ENCODE peak calls at places on chromosomes 7 and 10, in nine cellular contexts. R is endothelial cell; E is iris pigment epithelial cell; F is LoVo; L is stimulated activated CD8-positive, alpha-beta memory T cell treated with anti-CD3 and anti-CD28 coated beads, Interleukin-15, amount 100 ng/mL, for 24 hours; C is NCI-H1436; Y is spleen; V is H1; K is GM18507. G is an unnamed sample.

GRCh38 chr7:3239291-3239691 is 61.8 kb upstream of the SDK1 start:
- DNase-seq in R (no peak), E (peak; percentile 24), F (no peak), L (no peak), C (no peak), Y (no peak), V (no peak), K (no peak), G (no peak)

GRCh38 chr7:34090796-34091195 is 185.5 kb downstream of the BMPER start:
- DNase-seq in R (no peak), E (no peak), F (no peak), L (no peak), C (no peak), Y (no peak), V (no peak), K (no peak), G (no peak)

GRCh38 chr10:92763634-92764155 is 73.9 kb downstream of the HHEX start:
- DNase-seq in R (no peak), E (no peak), F (no peak), L (no peak), C (no peak), Y (no peak), V (no peak), K (no peak), G (no peak)

GRCh38 chr10:124994573-124995473 is 52.9 kb downstream of the ZRANB1 start:
- DNase-seq in R (no peak), E (no peak), F (no peak), L (no peak), C (no peak), Y (peak; percentile 74), V (no peak), K (no peak), G (no peak)

GRCh38 chr10:100978121-100978895 is 9.0 kb downstream of the MRPL43 start:
- DNase-seq in R (no peak), E (no peak), F (no peak), L (no peak), C (no peak), Y (peak; percentile 42), V (no peak), K (no peak), G (no peak)

GRCh38 chr10:16828114-16828568 is 10.9 kb upstream of the RSU1 start:
- DNase-seq in R (peak; percentile 69), E (peak; percentile 79), F (peak; percentile 70), L (no peak), C (peak; percentile 67), Y (peak; percentile 76), V (peak; percentile 43), K (no peak), G (no peak)

GRCh38 chr7:1298051-1298937 is 65.6 kb downstream of the UNCX start:
- DNase-seq in R (no peak), E (no peak), F (no peak), L (no peak), C (no peak), Y (no peak), V (no peak), K (no peak), G (no peak)

GRCh38 chr10:67520924-67521520 is 175.0 kb downstream of the CTNNA3 start:
- DNase-seq in R (peak; percentile 42), E (peak; percentile 75), F (peak; percentile 61), L (no peak), C (peak; percentile 17), Y (no peak), V (no peak), K (peak; percentile 8), G (no peak)

GRCh38 chr10:109971640-109972039 is 36.1 kb upstream of the ADD3 start:
- DNase-seq in R (no peak), E (no peak), F (no peak), L (no peak), C (no peak), Y (no peak), V (no peak), K (no peak), G (no peak)

GRCh38 chr10:79239275-79239779 is 107.9 kb upstream of the PPIF start:
- DNase-seq in R (no peak), E (peak; percentile 28), F (no peak), L (no peak), C (no peak), Y (peak; percentile 83), V (no peak), K (no peak), G (peak; percentile 34)

GRCh38 chr10:104209575-104210198 is 22.5 kb downstream of the CFAP43 start:
- DNase-seq in R (peak; percentile 51), E (peak; percentile 40), F (peak; percentile 51), L (no peak), C (peak; percentile 24), Y (no peak), V (no peak), K (no peak), G (no peak)

GRCh38 chr10:74738985-74739567 is 87.3 kb upstream of the KAT6B start:
- DNase-seq in R (peak; percentile 8), E (peak; percentile 34), F (no peak), L (no peak), C (no peak), Y (no peak), V (no peak), K (peak; percentile 45), G (no peak)

GRCh38 chr7:112452102-112452888 is 2.0 kb downstream of the IFRD1 start:
- DNase-seq in R (peak; percentile 17), E (peak; percentile 61), F (peak; percentile 31), L (no peak), C (no peak), Y (no peak), V (no peak), K (no peak), G (no peak)

GRCh38 chr7:156470399-156471320 is 169.9 kb upstream of the RNF32 start:
- DNase-seq in R (no peak), E (no peak), F (no peak), L (no peak), C (no peak), Y (no peak), V (no peak), K (no peak), G (no peak)

GRCh38 chr10:6494934-6495592 is 85.0 kb downstream of the PRKCQ start:
- DNase-seq in R (no peak), E (no peak), F (no peak), L (no peak), C (no peak), Y (no peak), V (no peak), K (no peak), G (no peak)

GRCh38 chr7:16114633-16115032 is 306.7 kb downstream of the CRPPA start:
- DNase-seq in R (no peak), E (peak; percentile 70), F (peak; percentile 59), L (no peak), C (no peak), Y (no peak), V (no peak), K (no peak), G (peak; percentile 6)

GRCh38 chr10:124105045-124105444 is 11.6 kb upstream of the CHST15 start:
- DNase-seq in R (no peak), E (no peak), F (no peak), L (no peak), C (no peak), Y (no peak), V (no peak), K (no peak), G (no peak)

GRCh38 chr7:28858206-28858605 is 99.9 kb downstream of the TRIL start:
- DNase-seq in R (no peak), E (peak; percentile 42), F (no peak), L (no peak), C (no peak), Y (no peak), V (no peak), K (no peak), G (peak; percentile 78)

GRCh38 chr10:101840102-101840684 is 3.4 kb downstream of the KCNIP2 start:
- DNase-seq in R (no peak), E (peak; percentile 26), F (no peak), L (no peak), C (peak; percentile 4), Y (no peak), V (no peak), K (no peak), G (no peak)

GRCh38 chr7:41825927-41826480 is 123.1 kb upstream of the INHBA start:
- DNase-seq in R (no peak), E (peak; percentile 17), F (no peak), L (no peak), C (no peak), Y (no peak), V (no peak), K (no peak), G (no peak)

GRCh38 chr10:17109475-17110207 is 20.0 kb downstream of the CUBN start:
- DNase-seq in R (no peak), E (peak; percentile 84), F (no peak), L (no peak), C (no peak), Y (no peak), V (no peak), K (no peak), G (no peak)

GRCh38 chr7:29102554-29103151 is 43.7 kb downstream of the CPVL start:
- DNase-seq in R (peak; percentile 75), E (peak; percentile 60), F (peak; percentile 70), L (no peak), C (peak; percentile 65), Y (no peak), V (peak; percentile 46), K (no peak), G (no peak)

GRCh38 chr7:531777-532176 is 12.1 kb upstream of the PDGFA start:
- DNase-seq in R (no peak), E (no peak), F (no peak), L (no peak), C (no peak), Y (no peak), V (no peak), K (no peak), G (no peak)

GRCh38 chr10:49441488-49442476 is 45.9 kb upstream of the DRGX start:
- DNase-seq in R (no peak), E (peak; percentile 5), F (no peak), L (no peak), C (no peak), Y (no peak), V (no peak), K (no peak), G (no peak)

GRCh38 chr7:27147211-27148030 is at the start of gene HOXA6:
- DNase-seq in R (no peak), E (no peak), F (no peak), L (no peak), C (peak; percentile 52), Y (peak; percentile 80), V (no peak), K (no peak), G (no peak)

GRCh38 chr7:32957326-32958045 is at the start of gene FKBP9:
- DNase-seq in R (peak; percentile 82), E (peak; percentile 83), F (peak; percentile 97), L (no peak), C (peak; percentile 37), Y (peak; percentile 92), V (no peak), K (peak; percentile 26), G (no peak)

GRCh38 chr10:87578799-87579401 is 74.2 kb downstream of the MINPP1 start:
- DNase-seq in R (no peak), E (peak; percentile 57), F (no peak), L (no peak), C (no peak), Y (no peak), V (no peak), K (no peak), G (no peak)

GRCh38 chr7:157235357-157236018 is 96.8 kb downstream of the UBE3C start:
- DNase-seq in R (no peak), E (peak; percentile 83), F (no peak), L (no peak), C (no peak), Y (no peak), V (no peak), K (no peak), G (no peak)

G was measured in epithelial cell of prostate.